ENCODE peak calls at places on chromosomes 6 and 20, in nine cellular contexts. K, D, Z, Y, P, E, H, M and W are unnamed samples.

GRCh38 chr6:128966934-128967333 is 84.0 kb downstream of the LAMA2 start:
- DNase-seq in P (no peak), D (no peak), M (no peak), H (no peak), E (no peak), K (no peak), Z (no peak), Y (no peak), W (no peak)

GRCh38 chr6:136600818-136601217 is 50.6 kb upstream of the MAP7 start:
- DNase-seq in D (peak), H (no peak), K (no peak), Z (no peak), E (no peak), Y (no peak), M (no peak), P (no peak), W (no peak)

GRCh38 chr6:104566411-104566810 is 293.3 kb downstream of the HACE1 start:
- DNase-seq in Y (no peak), E (no peak), K (no peak), P (no peak), Z (no peak), D (no peak), H (no peak), M (no peak), W (no peak)

GRCh38 chr20:59064214-59064722 is 21.7 kb upstream of the PRELID3B start:
- DNase-seq in D (no peak), P (no peak), Y (no peak), K (no peak), E (no peak), H (no peak), M (no peak), Z (no peak), W (no peak)

GRCh38 chr6:29671026-29671425 is 9.9 kb downstream of the ZFP57 start:
- DNase-seq in K (no peak), Y (no peak), Z (no peak), D (no peak), H (no peak), E (no peak), M (no peak), P (no peak), W (no peak)

GRCh38 chr6:12421596-12421995 is 131.4 kb downstream of the EDN1 start:
- DNase-seq in P (no peak), K (no peak), M (no peak), Y (no peak), Z (no peak), D (no peak), H (no peak), E (no peak), W (no peak)

GRCh38 chr20:11993886-11994466 is 76.3 kb downstream of the BTBD3 start:
- DNase-seq in Y (no peak), H (no peak), P (no peak), E (no peak), M (no peak), D (no peak), Z (no peak), K (no peak), W (no peak)

GRCh38 chr6:160400426-160400825 is 52.2 kb downstream of the SLC22A3 start:
- DNase-seq in Z (no peak), M (peak), K (no peak), D (no peak), P (no peak), E (no peak), H (no peak), Y (no peak), W (no peak)

GRCh38 chr6:32108727-32109113 is 418 bp downstream of the TNXB start:
- DNase-seq in P (no peak), H (no peak), Y (no peak), E (no peak), Z (no peak), M (no peak), K (no peak), D (peak), W (no peak)

GRCh38 chr6:32109114-32109764 is at the start of gene TNXB:
- DNase-seq in M (no peak), K (no peak), H (no peak), D (peak), E (no peak), Y (peak), P (no peak), Z (no peak), W (peak)

GRCh38 chr6:32108094-32108627 is 977 bp downstream of the TNXB start:
- DNase-seq in D (peak), H (peak), M (no peak), K (no peak), P (peak), Z (no peak), E (peak), Y (peak), W (peak)

GRCh38 chr6:32110632-32111031 is 1.5 kb upstream of the TNXB start:
- DNase-seq in P (peak), E (no peak), H (no peak), D (no peak), K (no peak), M (no peak), Z (no peak), Y (peak), W (no peak)

GRCh38 chr6:32109765-32110160 is 625 bp upstream of the TNXB start:
- DNase-seq in H (no peak), Z (no peak), D (no peak), E (no peak), K (no peak), P (no peak), Y (no peak), M (no peak), W (no peak)
- H3K4me3 ChIP-seq in H (no peak), Z (no peak), D (no peak), E (no peak), K (no peak), P (no peak), Y (no peak), M (peak), W (peak)

DNA sequence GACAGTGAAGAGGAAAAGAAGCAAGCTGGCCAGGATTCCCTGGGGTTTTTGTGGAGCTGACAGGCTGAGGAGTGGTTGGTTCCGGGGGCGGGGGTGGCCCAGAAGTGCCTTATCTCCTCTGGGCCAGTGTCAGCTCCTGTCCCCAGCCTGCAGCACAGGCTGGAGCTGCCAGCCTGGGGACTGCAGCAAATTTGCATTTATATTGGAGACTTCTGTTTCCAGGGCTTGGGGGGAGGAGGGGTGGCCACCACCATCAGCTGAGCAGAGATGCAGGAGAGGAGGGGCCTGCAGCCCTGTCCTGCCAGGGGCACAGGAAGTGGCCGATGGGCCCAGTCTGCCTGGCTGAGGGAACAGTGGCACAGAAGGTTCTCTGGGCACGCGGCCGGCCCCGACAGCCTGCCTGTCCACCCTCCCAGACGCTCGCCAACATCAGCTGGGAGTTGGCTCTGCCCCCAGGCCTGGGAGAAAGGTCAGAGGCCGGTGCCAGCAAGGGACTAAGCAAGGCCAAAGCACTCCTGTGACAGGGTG is 24.3 kb upstream of the SCRT2 start:
- DNase-seq in Y (peak), D (no peak), M (no peak), H (no peak), P (peak), Z (no peak), K (no peak), E (no peak), W (peak)
- H3K27ac ChIP-seq in Y (no peak), D (no peak), M (no peak), H (no peak), P (no peak), Z (no peak), K (no peak), E (no peak), W (peak)

GRCh38 chr20:18256440-18257090 is 31.8 kb upstream of the ZNF133 start:
- DNase-seq in Y (no peak), P (no peak), K (no peak), H (no peak), E (no peak), M (no peak), D (no peak), Z (no peak), W (no peak)

GRCh38 chr20:18255526-18255925 is 32.8 kb upstream of the ZNF133 start:
- DNase-seq in M (no peak), Y (no peak), P (no peak), H (no peak), D (no peak), K (no peak), Z (no peak), E (no peak), W (no peak)

GRCh38 chr20:18254615-18255014 is 33.7 kb upstream of the ZNF133 start:
- DNase-seq in D (no peak), P (no peak), Z (no peak), H (no peak), M (no peak), E (no peak), K (no peak), Y (no peak), W (no peak)

GRCh38 chr20:18259730-18260129 is 28.6 kb upstream of the ZNF133 start:
- DNase-seq in H (no peak), E (no peak), M (no peak), D (no peak), P (no peak), K (no peak), Z (no peak), Y (no peak), W (no peak)

DNA sequence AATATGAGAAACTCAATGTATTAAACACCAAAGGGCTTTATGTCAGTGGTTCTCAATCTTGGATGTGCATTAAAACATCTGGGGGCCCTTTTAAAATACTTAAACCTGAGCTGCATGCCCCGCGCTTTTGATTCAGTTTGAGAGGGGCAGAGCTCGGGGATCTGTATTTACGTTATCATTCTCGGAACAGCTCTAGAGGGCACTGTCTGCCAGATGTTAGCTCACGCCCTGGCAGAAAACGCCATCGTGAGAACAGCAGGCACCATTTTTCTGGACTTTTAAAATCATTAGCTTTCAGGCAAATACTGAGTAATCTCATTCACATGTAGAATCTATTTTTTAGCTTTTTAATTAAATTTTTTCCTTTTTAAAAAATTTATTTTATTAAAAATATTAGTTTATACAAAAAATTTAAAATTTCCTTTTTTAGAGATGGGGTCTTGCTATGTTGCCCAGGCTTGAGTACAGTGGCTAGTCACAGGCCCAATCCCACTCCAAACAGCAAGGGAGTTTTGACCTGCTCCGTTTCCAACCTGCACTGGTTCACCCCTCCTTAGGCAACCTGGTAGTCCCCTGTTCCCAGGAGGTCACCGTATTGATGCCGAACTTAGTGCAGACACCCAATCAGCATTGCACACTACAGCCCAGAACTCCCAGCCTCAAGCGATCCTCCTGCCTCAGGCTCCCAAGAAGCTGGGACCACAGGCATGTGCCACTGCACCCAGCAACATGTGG is 30.0 kb upstream of the ZNF133 start:
- DNase-seq in D (no peak), P (no peak), Z (no peak), H (no peak), Y (no peak), K (no peak), M (no peak), E (no peak), W (no peak)
- TF ChIP-seq CTCF in D (no peak), P (no peak), Z (peak), H (no peak), Y (no peak), K (no peak), M (no peak), E (peak), W (no peak)

GRCh38 chr20:49489688-49490087 is 7.2 kb upstream of the KCNB1 start:
- DNase-seq in Z (no peak), H (no peak), Y (no peak), K (no peak), E (no peak), P (no peak), D (no peak), M (no peak), W (no peak)
- H3K4me3 ChIP-seq in Z (no peak), H (no peak), Y (no peak), K (no peak), E (no peak), P (no peak), D (no peak), M (no peak), W (no peak)

GRCh38 chr20:30284533-30284932 is 972.9 kb upstream of the DEFB115 start:
- DNase-seq in Y (no peak), K (no peak), E (no peak), Z (no peak), D (no peak), H (no peak), P (no peak), M (no peak), W (no peak)
- H3K27ac ChIP-seq in Y (peak), K (no peak), E (no peak), Z (no peak), D (no peak), H (no peak), P (peak), M (peak), W (no peak)

DNA sequence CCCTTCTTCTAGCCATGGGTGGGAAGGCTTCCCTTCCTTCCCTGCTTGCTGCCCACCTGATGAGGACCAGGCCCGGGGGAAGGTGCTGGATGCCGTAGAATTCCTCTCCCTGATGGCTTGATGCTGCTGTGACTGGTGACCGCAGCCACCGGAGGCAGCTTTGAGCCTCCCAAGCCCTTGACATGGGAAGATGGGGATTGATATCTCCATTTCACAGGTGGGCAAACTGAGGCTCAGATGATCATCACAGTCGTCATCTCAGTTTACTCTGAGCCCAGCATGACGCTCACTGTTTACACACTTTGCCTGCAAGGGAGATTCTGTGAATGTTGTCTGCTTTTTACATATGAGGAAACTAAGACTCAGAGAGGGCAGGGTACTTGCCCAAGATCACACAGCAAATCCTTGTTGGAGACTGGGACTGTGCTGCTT is 43.9 kb downstream of the SRC start:
- DNase-seq in K (no peak), H (no peak), M (no peak), E (no peak), P (no peak), D (peak), Z (peak), Y (no peak), W (no peak)
- TF ChIP-seq CTCF in K (no peak), H (no peak), M (no peak), E (no peak), P (no peak), D (no peak), Z (peak), Y (no peak), W (no peak)

GRCh38 chr6:6686748-6687601 is 98.5 kb downstream of the LY86 start:
- DNase-seq in H (peak), M (no peak), Z (peak), E (peak), D (peak), P (peak), K (no peak), Y (peak), W (peak)
- H3K4me3 ChIP-seq in H (peak), M (peak), Z (peak), E (no peak), D (no peak), P (peak), K (no peak), Y (no peak), W (peak)

DNA sequence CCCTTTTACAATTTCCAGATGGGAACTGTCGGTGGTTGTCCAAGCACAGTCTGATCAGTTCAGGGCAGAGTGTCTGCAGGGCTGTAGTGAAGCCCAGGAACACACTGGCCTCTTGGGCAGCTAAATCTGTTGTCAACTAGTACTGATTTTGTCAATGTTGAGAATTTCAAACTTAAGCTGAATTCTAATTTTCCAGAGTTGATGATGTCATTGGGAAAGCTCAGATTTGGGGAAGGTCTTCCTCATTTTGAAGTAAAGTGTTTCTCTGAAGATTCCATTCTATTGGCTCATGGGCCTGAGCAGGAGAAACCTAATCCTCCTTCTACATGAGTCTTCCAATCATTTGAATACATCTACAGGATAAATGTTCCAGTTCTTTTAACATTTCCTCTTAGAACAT is 72.1 kb downstream of the CCDC170 start:
- DNase-seq in M (no peak), K (no peak), H (no peak), E (no peak), Y (no peak), D (no peak), Z (no peak), P (no peak), W (no peak)
- H3K27ac ChIP-seq in M (no peak), K (no peak), H (no peak), E (no peak), Y (no peak), D (no peak), Z (no peak), P (no peak), W (no peak)

GRCh38 chr20:62311150-62311549 is 8.4 kb downstream of the ADRM1 start:
- DNase-seq in E (no peak), Z (peak), D (no peak), H (no peak), P (no peak), K (no peak), M (no peak), Y (no peak), W (no peak)

GRCh38 chr20:62310757-62311121 is 7.9 kb downstream of the ADRM1 start:
- DNase-seq in Y (no peak), Z (peak), K (no peak), P (no peak), E (no peak), M (no peak), D (no peak), H (no peak), W (no peak)

GRCh38 chr20:62312662-62312977 is 9.8 kb downstream of the ADRM1 start:
- DNase-seq in H (no peak), P (no peak), Y (no peak), D (no peak), Z (peak), M (no peak), K (no peak), E (no peak), W (no peak)

GRCh38 chr20:62313021-62313420 is 10.2 kb downstream of the ADRM1 start:
- DNase-seq in Y (no peak), P (no peak), K (no peak), Z (peak), H (no peak), M (no peak), E (no peak), D (no peak), W (no peak)

GRCh38 chr20:62311832-62312661 is 9.2 kb downstream of the ADRM1 start:
- DNase-seq in K (no peak), M (no peak), Z (peak), D (no peak), H (no peak), Y (no peak), E (no peak), P (no peak), W (no peak)
- TF ChIP-seq CTCF in K (no peak), M (no peak), Z (no peak), D (no peak), H (no peak), Y (no peak), E (no peak), P (no peak), W (no peak)

GRCh38 chr20:2752631-2753455 is 47.6 kb downstream of the CPXM1 start:
- DNase-seq in M (no peak), Z (no peak), P (no peak), K (peak), Y (no peak), E (peak), H (no peak), D (peak), W (no peak)
- H3K4me3 ChIP-seq in M (peak), Z (peak), P (peak), K (peak), Y (peak), E (peak), H (peak), D (peak), W (peak)